ENCODE peak calls at places on chromosomes 16 and 17, in eight cellular contexts. H is fibroblast of pulmonary artery, J is breast epithelium, U is cardiac fibroblast, A is prostate gland, R is astrocyte of the spinal cord, X is GM23248, Y is neuronal stem cell. Z is an unnamed sample.

GRCh38 chr17:29570521-29570920 is 2.0 kb downstream of the TP53I13 start:
- DNase-seq in J (peak; percentile 42), U (no peak), Y (no peak), X (no peak), H (no peak), A (no peak), R (no peak), Z (no peak)

GRCh38 chr17:76734080-76734840 is 2.9 kb downstream of the SRSF2 start:
- DNase-seq in H (peak; percentile 63), R (no peak), U (peak; percentile 59), X (peak; percentile 53), A (no peak), J (no peak), Y (no peak), Z (peak; percentile 54)

GRCh38 chr17:4001048-4001590 is 36.9 kb upstream of the ATP2A3 start:
- DNase-seq in H (no peak), Y (no peak), A (no peak), R (no peak), U (peak; percentile 29), X (no peak), J (no peak), Z (no peak)

GRCh38 chr16:11479916-11480315 is 106.8 kb downstream of the LITAF start:
- DNase-seq in H (no peak), U (no peak), Y (no peak), R (no peak), X (no peak), J (no peak), A (no peak), Z (no peak)

GRCh38 chr17:45305532-45306087 is 11.2 kb downstream of the MAP3K14 start:
- DNase-seq in U (peak; percentile 47), A (no peak), H (no peak), X (peak; percentile 88), J (no peak), R (peak; percentile 78), Y (no peak), Z (no peak)

GRCh38 chr17:34300652-34301390 is 15.3 kb downstream of the CCL11 start:
- DNase-seq in J (no peak), R (peak; percentile 72), X (peak; percentile 75), Y (no peak), A (no peak), U (peak; percentile 78), H (peak; percentile 47), Z (peak; percentile 41)

GRCh38 chr17:80732268-80732667 is 187.6 kb downstream of the RPTOR start:
- DNase-seq in H (no peak), J (no peak), Y (peak; percentile 41), R (peak; percentile 65), X (peak; percentile 93), A (no peak), U (peak; percentile 36), Z (no peak)

GRCh38 chr17:51612692-51613091 is 352.3 kb downstream of the UTP18 start:
- DNase-seq in H (no peak), A (no peak), U (no peak), R (no peak), X (no peak), J (no peak), Y (no peak), Z (no peak)

GRCh38 chr16:52494621-52495020 is 52.3 kb downstream of the TOX3 start:
- DNase-seq in J (no peak), U (no peak), X (no peak), A (no peak), H (no peak), R (no peak), Y (no peak), Z (no peak)

GRCh38 chr17:76367647-76368046 is 13.9 kb upstream of the PRPSAP1 start:
- DNase-seq in X (no peak), U (no peak), H (no peak), R (no peak), J (no peak), Y (no peak), A (no peak), Z (no peak)

GRCh38 chr17:45895969-45896793 is 1.8 kb downstream of the MAPT start:
- DNase-seq in R (peak; percentile 19), U (no peak), A (no peak), H (no peak), Y (peak; percentile 17), J (no peak), X (peak; percentile 9), Z (no peak)

GRCh38 chr17:82168568-82168967 is 44.1 kb downstream of the CCDC57 start:
- DNase-seq in J (no peak), A (no peak), Y (no peak), X (no peak), R (no peak), U (no peak), H (no peak), Z (no peak)

GRCh38 chr17:59469786-59470485 is 95.5 kb upstream of the DHX40 start:
- DNase-seq in R (no peak), U (no peak), A (no peak), H (no peak), X (no peak), Y (no peak), J (no peak), Z (no peak)

GRCh38 chr17:77829871-77830799 is 128.4 kb upstream of the TNRC6C start:
- DNase-seq in X (peak; percentile 95), R (peak; percentile 83), J (peak; percentile 50), Y (no peak), U (peak; percentile 82), H (peak; percentile 87), A (no peak), Z (no peak)

GRCh38 chr17:64378890-64379354 is 11.7 kb downstream of the PECAM1 start:
- DNase-seq in X (no peak), R (no peak), A (no peak), Y (no peak), J (no peak), H (no peak), U (peak; percentile 25), Z (no peak)

GRCh38 chr17:28807925-28808641 is 34.5 kb downstream of the FAM222B start:
- DNase-seq in R (peak; percentile 87), Y (no peak), U (peak; percentile 91), J (no peak), X (peak; percentile 91), A (peak; percentile 10), H (peak; percentile 86), Z (peak; percentile 82)

GRCh38 chr17:12856451-12856850 is 67.2 kb downstream of the ARHGAP44 start:
- DNase-seq in X (no peak), J (no peak), R (no peak), H (peak; percentile 7), U (peak; percentile 42), Y (no peak), A (no peak), Z (no peak)

GRCh38 chr16:16062023-16062932 is 112.9 kb downstream of the ABCC1 start:
- DNase-seq in J (no peak), R (no peak), A (no peak), X (no peak), U (no peak), H (peak; percentile 28), Y (no peak), Z (no peak)

GRCh38 chr17:37567137-37567927 is 41.9 kb downstream of the SYNRG start:
- DNase-seq in R (peak; percentile 20), U (no peak), A (no peak), X (peak; percentile 26), J (no peak), Y (no peak), H (no peak), Z (no peak)
- H3K4me3 ChIP-seq in R (no peak overlapping the region), U (no peak overlapping the region), A (no peak overlapping the region), X (no peak overlapping the region), J (no peak overlapping the region), Y (no peak overlapping the region), H (no peak overlapping the region), Z (no peak overlapping the region)

GRCh38 chr17:50118076-50118827 is 11.7 kb downstream of the SAMD14 start:
- DNase-seq in A (no peak), H (no peak), U (no peak), R (no peak), X (no peak), Y (no peak), J (peak; percentile 85), Z (no peak)
- H3K4me3 ChIP-seq in A (no peak overlapping the region), H (no peak overlapping the region), U (no peak overlapping the region), R (no peak overlapping the region), X (no peak overlapping the region), Y (no peak overlapping the region), J (no peak overlapping the region), Z (no peak overlapping the region)

DNA sequence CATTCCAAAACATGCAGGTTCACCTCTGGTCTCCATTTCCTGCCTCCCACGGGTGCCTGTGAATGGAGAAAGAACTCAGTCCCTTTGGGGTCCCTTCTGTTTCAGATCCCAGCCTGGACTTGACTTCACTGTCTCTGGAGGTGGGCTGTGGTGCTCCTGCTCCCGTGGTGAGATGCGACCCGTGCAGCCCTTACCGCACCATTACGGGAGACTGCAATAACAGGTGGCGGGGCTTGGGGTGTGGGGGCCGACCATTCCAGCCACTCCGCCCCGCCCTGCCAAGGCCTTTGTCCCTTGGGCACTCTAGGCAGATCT is 10.5 kb downstream of the LPO start:
- DNase-seq in X (no peak), R (no peak), U (no peak), J (no peak), Y (no peak), A (no peak), H (no peak), Z (no peak)
- H3K4me3 ChIP-seq in X (no peak overlapping the region), R (no peak overlapping the region), U (peak overlapping the region; percentile 53), J (peak overlapping the region; percentile 55), Y (no peak overlapping the region), A (peak overlapping the region; percentile 33), H (no peak overlapping the region), Z (no peak overlapping the region)

GRCh38 chr16:4677994-4678393 is 15.4 kb upstream of the NUDT16L1 start:
- DNase-seq in J (no peak), Y (no peak), R (no peak), U (no peak), A (no peak), H (no peak), X (no peak), Z (no peak)

GRCh38 chr16:4679854-4680636 is 13.3 kb upstream of the NUDT16L1 start:
- DNase-seq in U (no peak), H (peak; percentile 23), R (no peak), A (peak; percentile 88), J (peak; percentile 89), Y (no peak), X (peak; percentile 16), Z (peak; percentile 97)

GRCh38 chr16:4678596-4678995 is 14.8 kb upstream of the NUDT16L1 start:
- DNase-seq in Y (no peak), A (no peak), U (no peak), H (no peak), J (no peak), R (no peak), X (no peak), Z (no peak)

GRCh38 chr16:4680673-4681470 is 12.5 kb upstream of the NUDT16L1 start:
- DNase-seq in H (no peak), A (peak; percentile 37), R (no peak), U (no peak), X (no peak), Y (no peak), J (no peak), Z (no peak)

DNA sequence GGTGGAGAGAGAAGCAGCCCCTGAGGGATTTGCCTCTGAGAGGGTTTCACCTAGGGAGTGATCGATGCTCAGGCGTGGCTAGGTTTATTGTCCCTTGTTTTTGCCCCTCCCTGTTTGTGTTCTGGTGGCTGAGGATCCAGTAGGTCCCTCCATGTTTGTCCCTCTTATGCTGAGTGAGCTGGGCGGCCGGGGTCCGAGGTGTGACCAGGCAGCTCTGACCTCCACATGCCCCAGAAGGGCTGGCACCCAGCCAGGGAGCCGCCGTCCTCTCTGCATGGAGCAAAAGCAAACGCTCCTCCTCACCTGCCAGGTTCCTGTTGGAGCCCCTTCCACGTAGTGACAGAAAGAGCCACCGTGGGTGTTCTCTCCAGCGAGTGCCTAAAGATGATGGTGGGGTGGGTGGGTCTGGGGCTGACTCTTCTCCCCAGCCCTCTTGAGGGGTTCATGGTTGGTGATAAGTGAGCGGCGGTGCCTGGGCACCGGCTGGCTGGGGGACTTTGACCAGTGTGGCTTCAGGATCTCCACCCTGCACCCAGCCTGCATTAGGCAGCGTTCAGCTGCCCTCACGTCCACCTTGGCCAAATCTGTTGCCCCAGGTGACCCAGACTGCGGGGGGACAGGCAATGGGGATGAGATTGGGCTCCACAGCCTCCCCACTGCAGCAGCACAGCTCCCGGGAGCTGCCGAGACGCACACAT is 14.1 kb upstream of the NUDT16L1 start:
- DNase-seq in J (peak; percentile 66), A (peak; percentile 45), U (no peak), Y (no peak), R (no peak), H (no peak), X (no peak), Z (no peak)
- H3K4me3 ChIP-seq in J (peak overlapping the region; percentile 53), A (peak overlapping the region; percentile 39), U (no peak overlapping the region), Y (no peak overlapping the region), R (no peak overlapping the region), H (no peak overlapping the region), X (no peak overlapping the region), Z (no peak overlapping the region)

Z was measured in epithelial cell of esophagus.